ENCODE peak calls at places on chromosome 11, in eight cellular contexts. One of them, this sample, is unnamed.

GRCh38 chr11:40384991-40385390 is 1074.5 kb downstream of the LRRC4C start:
- DNase-seq in mesothelial cell of epicardium: no peak
- DNase-seq in naive thymus-derived CD8-positive, alpha-beta T cell: no peak
- DNase-seq in non-pigmented ciliary epithelial cell: peak
- DNase-seq in GM12891: no peak
- DNase-seq in NCI-H460: no peak
- DNase-seq in EL: peak
- DNase-seq in bronchial epithelial cell: peak
- DNase-seq in this sample: no peak

GRCh38 chr11:111393096-111393495 is 14.0 kb upstream of the POU2AF1 start:
- DNase-seq in EL: no peak
- DNase-seq in GM12891: no peak
- DNase-seq in NCI-H460: no peak
- DNase-seq in mesothelial cell of epicardium: no peak
- DNase-seq in non-pigmented ciliary epithelial cell: no peak
- DNase-seq in naive thymus-derived CD8-positive, alpha-beta T cell: no peak
- DNase-seq in bronchial epithelial cell: peak
- DNase-seq in this sample: no peak

GRCh38 chr11:28808771-28809170 is 700.6 kb downstream of the METTL15 start:
- DNase-seq in mesothelial cell of epicardium: no peak
- DNase-seq in naive thymus-derived CD8-positive, alpha-beta T cell: no peak
- DNase-seq in EL: no peak
- DNase-seq in GM12891: no peak
- DNase-seq in NCI-H460: no peak
- DNase-seq in bronchial epithelial cell: peak
- DNase-seq in non-pigmented ciliary epithelial cell: no peak
- DNase-seq in this sample: no peak

GRCh38 chr11:67466962-67467771 is 1.9 kb downstream of the TMEM134 start:
- DNase-seq in non-pigmented ciliary epithelial cell: no peak
- DNase-seq in NCI-H460: no peak
- DNase-seq in GM12891: no peak
- DNase-seq in naive thymus-derived CD8-positive, alpha-beta T cell: no peak
- DNase-seq in EL: no peak
- DNase-seq in mesothelial cell of epicardium: no peak
- DNase-seq in bronchial epithelial cell: no peak
- DNase-seq in this sample: no peak

GRCh38 chr11:61362542-61362875 is 335 bp downstream of the TMEM138 start:
- DNase-seq in bronchial epithelial cell: no peak
- DNase-seq in mesothelial cell of epicardium: no peak
- DNase-seq in non-pigmented ciliary epithelial cell: no peak
- DNase-seq in EL: peak
- DNase-seq in NCI-H460: no peak
- DNase-seq in naive thymus-derived CD8-positive, alpha-beta T cell: no peak
- DNase-seq in GM12891: no peak
- DNase-seq in this sample: peak

GRCh38 chr11:66727282-66727882 is 1.6 kb downstream of the SPTBN2 start:
- DNase-seq in naive thymus-derived CD8-positive, alpha-beta T cell: no peak
- DNase-seq in mesothelial cell of epicardium: peak
- DNase-seq in EL: peak
- DNase-seq in non-pigmented ciliary epithelial cell: no peak
- DNase-seq in bronchial epithelial cell: no peak
- DNase-seq in NCI-H460: no peak
- DNase-seq in GM12891: peak
- DNase-seq in this sample: peak

GRCh38 chr11:22875869-22876473 is 15.7 kb upstream of the CCDC179 start:
- DNase-seq in mesothelial cell of epicardium: peak
- DNase-seq in naive thymus-derived CD8-positive, alpha-beta T cell: peak
- DNase-seq in GM12891: peak
- DNase-seq in EL: peak
- DNase-seq in NCI-H460: peak
- DNase-seq in bronchial epithelial cell: peak
- DNase-seq in non-pigmented ciliary epithelial cell: peak
- DNase-seq in this sample: peak

GRCh38 chr11:8928981-8929615 is 3.6 kb downstream of the C11orf16 start:
- DNase-seq in GM12891: no peak
- DNase-seq in naive thymus-derived CD8-positive, alpha-beta T cell: no peak
- DNase-seq in bronchial epithelial cell: no peak
- DNase-seq in non-pigmented ciliary epithelial cell: no peak
- DNase-seq in NCI-H460: no peak
- DNase-seq in mesothelial cell of epicardium: no peak
- DNase-seq in EL: peak
- DNase-seq in this sample: no peak

GRCh38 chr11:117381481-117381880 is 53.8 kb downstream of the CEP164 start:
- DNase-seq in bronchial epithelial cell: no peak
- DNase-seq in NCI-H460: no peak
- DNase-seq in GM12891: no peak
- DNase-seq in mesothelial cell of epicardium: no peak
- DNase-seq in EL: no peak
- DNase-seq in naive thymus-derived CD8-positive, alpha-beta T cell: no peak
- DNase-seq in non-pigmented ciliary epithelial cell: no peak
- DNase-seq in this sample: no peak

GRCh38 chr11:68542617-68543016 is 82.1 kb downstream of the PPP6R3 start:
- DNase-seq in naive thymus-derived CD8-positive, alpha-beta T cell: no peak
- DNase-seq in NCI-H460: no peak
- DNase-seq in bronchial epithelial cell: peak
- DNase-seq in EL: peak
- DNase-seq in non-pigmented ciliary epithelial cell: peak
- DNase-seq in GM12891: no peak
- DNase-seq in mesothelial cell of epicardium: no peak
- DNase-seq in this sample: peak

GRCh38 chr11:126647735-126648134 is 292.2 kb downstream of the ST3GAL4 start:
- DNase-seq in bronchial epithelial cell: peak
- DNase-seq in GM12891: no peak
- DNase-seq in naive thymus-derived CD8-positive, alpha-beta T cell: no peak
- DNase-seq in EL: peak
- DNase-seq in mesothelial cell of epicardium: no peak
- DNase-seq in NCI-H460: no peak
- DNase-seq in non-pigmented ciliary epithelial cell: peak
- DNase-seq in this sample: peak

GRCh38 chr11:5992604-5993251 is 5.9 kb upstream of the OR52L1 start:
- DNase-seq in naive thymus-derived CD8-positive, alpha-beta T cell: no peak
- DNase-seq in non-pigmented ciliary epithelial cell: no peak
- DNase-seq in mesothelial cell of epicardium: no peak
- DNase-seq in GM12891: peak
- DNase-seq in EL: peak
- DNase-seq in bronchial epithelial cell: peak
- DNase-seq in NCI-H460: peak
- DNase-seq in this sample: peak

GRCh38 chr11:20025331-20025840 is 134.9 kb downstream of the DBX1 start:
- DNase-seq in NCI-H460: no peak
- DNase-seq in naive thymus-derived CD8-positive, alpha-beta T cell: no peak
- DNase-seq in bronchial epithelial cell: no peak
- DNase-seq in GM12891: no peak
- DNase-seq in non-pigmented ciliary epithelial cell: no peak
- DNase-seq in mesothelial cell of epicardium: no peak
- DNase-seq in EL: no peak
- DNase-seq in this sample: no peak

This sample was measured in cardiac muscle cell.